ENCODE peak calls at places on chromosomes 11 and 22, in nine cellular contexts. Z is cardiac muscle cell; I is stimulated activated CD4-positive, alpha-beta T cell treated with anti-CD3 and anti-CD28 coated beads, Interleukin-15, amount 100 ng/mL, for 1 hour; G is stomach; H is anterior cingulate cortex; C is fibroblast of the conjunctiva; A is HAP-1; V is CD4-positive, alpha-beta T cell; X is NCI-H2081. S is an unnamed sample.

GRCh38 chr11:47406896-47407745 is 1.3 kb upstream of the SLC39A13 start:
- DNase-seq in C (no peak), G (no peak), X (no peak), A (no peak), Z (peak; percentile 50), V (no peak), H (no peak), I (no peak), S (no peak)

GRCh38 chr11:120096756-120097191 is 41.1 kb downstream of the TRIM29 start:
- DNase-seq in I (no peak), X (no peak), H (no peak), V (no peak), A (peak; percentile 21), C (no peak), G (no peak), Z (no peak), S (no peak)

GRCh38 chr11:122271167-122271566 is 155.2 kb upstream of the BLID start:
- DNase-seq in V (no peak), A (no peak), Z (no peak), H (no peak), G (no peak), X (no peak), I (no peak), C (no peak), S (no peak)

GRCh38 chr22:45629469-45630089 is 42.1 kb upstream of the ATXN10 start:
- DNase-seq in A (peak; percentile 29), H (no peak), C (no peak), I (no peak), G (no peak), Z (no peak), X (no peak), V (no peak), S (peak; percentile 35)

GRCh38 chr11:121661796-121662508 is 209.2 kb upstream of the SORL1-AS1 start:
- DNase-seq in X (peak; percentile 58), A (no peak), I (no peak), H (no peak), C (peak; percentile 69), Z (peak; percentile 88), G (no peak), V (no peak), S (no peak)

GRCh38 chr11:62245271-62245753 is 3.3 kb downstream of the SCGB1D2 start:
- DNase-seq in V (no peak), H (no peak), Z (peak; percentile 54), G (peak; percentile 28), C (no peak), A (peak; percentile 65), X (no peak), I (no peak), S (peak; percentile 48)

GRCh38 chr22:35900483-35901168 is 128.0 kb downstream of the RBFOX2 start:
- DNase-seq in V (no peak), C (no peak), I (no peak), Z (peak; percentile 27), G (no peak), H (no peak), X (no peak), A (no peak), S (no peak)

GRCh38 chr11:75474878-75475766 is 42.1 kb upstream of the KLHL35 start:
- DNase-seq in X (no peak), V (peak; percentile 24), I (no peak), Z (peak; percentile 85), G (peak; percentile 33), A (peak; percentile 65), H (no peak), C (peak; percentile 10), S (no peak)

GRCh38 chr22:50656122-50657070 is 16.2 kb upstream of the SHANK3 start:
- DNase-seq in C (peak; percentile 30), I (no peak), G (no peak), Z (peak; percentile 63), H (no peak), A (no peak), V (no peak), X (no peak), S (no peak)

GRCh38 chr11:134357545-134357839 is 25.7 kb downstream of the GLB1L2 start:
- DNase-seq in A (no peak), V (no peak), X (no peak), Z (no peak), H (no peak), I (no peak), G (no peak), C (no peak), S (no peak)

GRCh38 chr11:83609181-83609580 is 323.0 kb upstream of the CCDC90B start:
- DNase-seq in G (no peak), V (no peak), I (no peak), X (no peak), A (no peak), Z (no peak), H (no peak), C (no peak), S (no peak)

GRCh38 chr22:39214006-39214382 is 30.8 kb downstream of the PDGFB start:
- DNase-seq in V (no peak), Z (no peak), A (no peak), I (no peak), C (no peak), G (no peak), X (no peak), H (no peak), S (peak; percentile 21)

GRCh38 chr11:90204832-90205646 is 17.8 kb downstream of the CHORDC1 start:
- DNase-seq in Z (peak; percentile 76), I (no peak), G (no peak), X (peak; percentile 13), V (no peak), H (no peak), A (no peak), C (peak; percentile 58), S (peak; percentile 83)

GRCh38 chr11:2310786-2311455 is 9.1 kb downstream of the TSPAN32 start:
- DNase-seq in H (no peak), X (no peak), C (no peak), V (no peak), A (no peak), I (no peak), Z (no peak), G (no peak), S (no peak)

GRCh38 chr11:5698281-5698680 is 8.7 kb downstream of the TRIM22 start:
- DNase-seq in H (no peak), Z (no peak), C (no peak), A (no peak), I (no peak), X (no peak), V (no peak), G (no peak), S (no peak)

GRCh38 chr11:77411238-77411637 is 62.7 kb downstream of the PAK1 start:
- DNase-seq in V (no peak), I (no peak), A (peak; percentile 23), Z (peak; percentile 27), G (no peak), H (no peak), X (no peak), C (no peak), S (peak; percentile 42)

GRCh38 chr22:23207786-23208325 is 27.5 kb downstream of the BCR start:
- DNase-seq in X (peak; percentile 37), V (no peak), I (no peak), Z (no peak), H (no peak), G (no peak), C (no peak), A (no peak), S (no peak)

GRCh38 chr11:803770-804598 is 1.0 kb downstream of the PIDD1 start:
- DNase-seq in G (no peak), I (no peak), X (peak; percentile 27), C (no peak), A (peak; percentile 64), V (no peak), H (no peak), Z (no peak), S (no peak)